ENCODE peak calls at places on chromosomes 7 and 10, in five cellular contexts. D, F, W, S and R are unnamed samples.

GRCh38 chr7:106421181-106421762 is 136.5 kb upstream of the NAMPT start:
- DNase-seq in S (peak; percentile 90), F (peak; percentile 98), D (peak; percentile 94), W (peak; percentile 81), R (peak; percentile 54)

GRCh38 chr10:111598433-111599059 is 521.7 kb downstream of the ADRA2A start:
- DNase-seq in F (peak; percentile 74), D (no peak), W (no peak), S (no peak), R (no peak)

GRCh38 chr7:138105216-138105615 is 29.0 kb downstream of the AKR1D1 start:
- DNase-seq in D (no peak), F (peak; percentile 29), W (no peak), S (no peak), R (no peak)

GRCh38 chr10:47176903-47177860 is 122.8 kb upstream of the GDF10 start:
- DNase-seq in S (peak; percentile 41), D (peak; percentile 73), F (no peak), W (no peak), R (no peak)

GRCh38 chr7:151272410-151272809 is 23.9 kb upstream of the SMARCD3 start:
- DNase-seq in W (no peak), D (no peak), F (no peak), S (no peak), R (no peak)

GRCh38 chr10:106565546-106565945 is 599.0 kb downstream of the SORCS1 start:
- DNase-seq in D (no peak), F (peak; percentile 83), W (no peak), S (peak; percentile 30), R (no peak)

GRCh38 chr10:22334414-22335203 is 10.7 kb upstream of the SPAG6 start:
- DNase-seq in W (no peak), S (no peak), D (no peak), F (no peak), R (peak; percentile 35)

GRCh38 chr7:76327610-76328009 is 25.1 kb downstream of the HSPB1 start:
- DNase-seq in D (no peak), S (no peak), W (no peak), F (no peak), R (no peak)

GRCh38 chr7:35792472-35793224 is 8.2 kb upstream of the SEPTIN7 start:
- DNase-seq in D (no peak), W (no peak), F (peak; percentile 17), S (no peak), R (no peak)

GRCh38 chr7:101243786-101244384 is 996 bp downstream of the FIS1 start:
- DNase-seq in S (peak; percentile 74), F (peak; percentile 49), W (no peak), D (no peak), R (no peak)

GRCh38 chr10:89115876-89116627 is 91.1 kb downstream of the CH25H start:
- DNase-seq in F (peak; percentile 74), D (no peak), S (no peak), W (no peak), R (no peak)

GRCh38 chr7:131454538-131454937 is 101.9 kb downstream of the PODXL start:
- DNase-seq in F (no peak), S (no peak), W (no peak), D (no peak), R (no peak)

GRCh38 chr10:110209926-110210662 is 2.7 kb downstream of the MXI1 start:
- DNase-seq in D (peak; percentile 93), S (peak; percentile 50), F (peak; percentile 40), W (peak; percentile 64), R (peak; percentile 76)

GRCh38 chr7:100545636-100546128 is 6.7 kb downstream of the AGFG2 start:
- DNase-seq in W (no peak), D (no peak), F (peak; percentile 94), S (peak; percentile 66), R (no peak)

GRCh38 chr7:41559426-41559825 is 143.5 kb downstream of the INHBA start:
- DNase-seq in D (no peak), W (no peak), F (no peak), S (no peak), R (no peak)

GRCh38 chr7:44177570-44178131 is 11.6 kb downstream of the GCK start:
- DNase-seq in S (no peak), D (peak; percentile 73), F (peak; percentile 35), W (no peak), R (no peak)

GRCh38 chr10:79442171-79443040 is 3.0 kb downstream of the ZCCHC24 start:
- DNase-seq in W (no peak), D (peak; percentile 81), S (no peak), F (no peak), R (no peak)

GRCh38 chr10:72333111-72334012 is 21.4 kb downstream of the DNAJB12 start:
- DNase-seq in F (no peak), W (peak; percentile 21), D (no peak), S (no peak), R (peak; percentile 34)

GRCh38 chr7:35987016-35987415 is 166.0 kb upstream of the EEPD1 start:
- DNase-seq in S (no peak), F (no peak), W (no peak), D (no peak), R (no peak)

GRCh38 chr7:96211954-96212353 is 109.9 kb downstream of the SLC25A13 start:
- DNase-seq in D (no peak), W (no peak), S (no peak), F (peak; percentile 29), R (no peak)

GRCh38 chr7:152759655-152760383 is at the start of gene ACTR3B:
- DNase-seq in F (peak; percentile 90), S (peak; percentile 34), D (peak; percentile 98), W (peak; percentile 91), R (peak; percentile 93)

GRCh38 chr7:11604505-11604904 is 227.5 kb downstream of the THSD7A start:
- DNase-seq in S (no peak), F (peak; percentile 61), W (no peak), D (no peak), R (no peak)

GRCh38 chr10:24944512-24945255 is 7.7 kb downstream of the PRTFDC1 start:
- DNase-seq in W (no peak), F (peak; percentile 60), D (no peak), S (peak; percentile 56), R (peak; percentile 60)

GRCh38 chr10:29616542-29616941 is 18.2 kb downstream of the SVIL start:
- DNase-seq in F (no peak), D (no peak), W (no peak), S (no peak), R (peak; percentile 61)

GRCh38 chr10:86536294-86536861 is 14.8 kb upstream of the WAPL start:
- DNase-seq in F (no peak), W (no peak), S (no peak), D (no peak), R (no peak)

GRCh38 chr7:29500719-29501118 is 62.9 kb upstream of the PRR15 start:
- DNase-seq in S (no peak), W (no peak), F (peak; percentile 32), D (no peak), R (no peak)

GRCh38 chr7:146831875-146832274 is 715.3 kb downstream of the CNTNAP2 start:
- DNase-seq in W (no peak), D (no peak), F (no peak), S (no peak), R (no peak)

GRCh38 chr7:99624487-99624886 is 7.7 kb downstream of the ZSCAN25 start:
- DNase-seq in W (no peak), F (no peak), D (peak; percentile 79), S (no peak), R (peak; percentile 39)

GRCh38 chr10:77832243-77832642 is 94.3 kb downstream of the DLG5 start:
- DNase-seq in D (no peak), W (peak; percentile 23), S (no peak), F (no peak), R (no peak)

GRCh38 chr10:131746785-131747184 is 154.0 kb upstream of the PPP2R2D start:
- DNase-seq in S (no peak), F (no peak), D (no peak), W (no peak), R (no peak)

GRCh38 chr10:120365872-120366271 is 91.2 kb upstream of the PLPP4 start:
- DNase-seq in W (no peak), S (no peak), D (no peak), F (peak; percentile 51), R (no peak)

GRCh38 chr7:21412953-21413352 is 14.9 kb upstream of the SP4 start:
- DNase-seq in W (no peak), S (no peak), F (no peak), D (no peak), R (no peak)

GRCh38 chr7:28800150-28800549 is 158.0 kb downstream of the TRIL start:
- DNase-seq in F (no peak), D (no peak), S (no peak), W (peak; percentile 26), R (peak; percentile 20)

GRCh38 chr10:59708816-59709471 is 706 bp downstream of the SLC16A9 start:
- DNase-seq in F (peak; percentile 4), S (no peak), W (peak; percentile 21), D (no peak), R (peak; percentile 65)

GRCh38 chr7:22675917-22676343 is 51.1 kb upstream of the IL6 start:
- DNase-seq in S (no peak), W (no peak), D (no peak), F (peak; percentile 82), R (no peak)

GRCh38 chr7:96287168-96287567 is 34.7 kb downstream of the SLC25A13 start:
- DNase-seq in W (no peak), S (no peak), D (no peak), F (no peak), R (no peak)

GRCh38 chr10:1715821-1716220 is 21.5 kb downstream of the ADARB2 start:
- DNase-seq in S (no peak), W (no peak), F (no peak), D (no peak), R (peak; percentile 13)

GRCh38 chr10:88091490-88092061 is 228.2 kb downstream of the PTEN start:
- DNase-seq in W (no peak), F (no peak), D (no peak), S (no peak), R (peak; percentile 61)

GRCh38 chr7:40880581-40880980 is 745.8 kb downstream of the SUGCT start:
- DNase-seq in S (peak; percentile 6), F (peak; percentile 66), W (no peak), D (no peak), R (no peak)

GRCh38 chr10:2019281-2019680 is 282.0 kb upstream of the ADARB2 start:
- DNase-seq in D (no peak), S (no peak), W (no peak), F (no peak), R (no peak)